ENCODE peak calls at places on chromosomes 13 and 19, in seven cellular contexts. One of them, this sample, is unnamed.

GRCh38 chr19:911197-912033 is 1.6 kb downstream of the R3HDM4 start:
- DNase-seq in mesenchymal stem cell: no peak
- DNase-seq in neuronal stem cell: no peak
- DNase-seq in H1: peak
- DNase-seq in IMR-90: no peak
- DNase-seq in H9: peak
- DNase-seq in mesendoderm: no peak
- DNase-seq in this sample: no peak

GRCh38 chr13:30045916-30046704 is 195.7 kb upstream of the UBL3 start:
- DNase-seq in mesenchymal stem cell: peak
- DNase-seq in neuronal stem cell: no peak
- DNase-seq in H1: peak
- DNase-seq in IMR-90: peak
- DNase-seq in H9: no peak
- DNase-seq in mesendoderm: no peak
- DNase-seq in this sample: peak

GRCh38 chr13:113119822-113120189 is 2.8 kb upstream of the F10 start:
- DNase-seq in mesenchymal stem cell: no peak
- DNase-seq in neuronal stem cell: no peak
- DNase-seq in H1: no peak
- DNase-seq in IMR-90: no peak
- DNase-seq in H9: no peak
- DNase-seq in mesendoderm: no peak
- DNase-seq in this sample: no peak

GRCh38 chr19:34145741-34146202 is 26.5 kb upstream of the LSM14A start:
- DNase-seq in mesenchymal stem cell: peak
- DNase-seq in neuronal stem cell: peak
- DNase-seq in H1: peak
- DNase-seq in IMR-90: peak
- DNase-seq in H9: peak
- DNase-seq in mesendoderm: peak
- DNase-seq in this sample: peak

GRCh38 chr19:39831679-39832078 is 2.3 kb downstream of the DYRK1B start:
- DNase-seq in mesenchymal stem cell: no peak
- DNase-seq in neuronal stem cell: no peak
- DNase-seq in H1: no peak
- DNase-seq in IMR-90: no peak
- DNase-seq in H9: no peak
- DNase-seq in mesendoderm: no peak
- DNase-seq in this sample: no peak

GRCh38 chr13:113935081-113935511 is 38.8 kb downstream of the C13orf46 start:
- DNase-seq in mesenchymal stem cell: no peak
- DNase-seq in neuronal stem cell: no peak
- DNase-seq in H1: peak
- DNase-seq in IMR-90: no peak
- DNase-seq in H9: peak
- DNase-seq in mesendoderm: no peak
- DNase-seq in this sample: no peak

GRCh38 chr13:43357435-43358065 is 334.2 kb downstream of the DNAJC15 start:
- DNase-seq in mesenchymal stem cell: no peak
- DNase-seq in neuronal stem cell: no peak
- DNase-seq in H1: no peak
- DNase-seq in IMR-90: no peak
- DNase-seq in H9: no peak
- DNase-seq in mesendoderm: no peak
- DNase-seq in this sample: no peak

GRCh38 chr13:28707629-28708427 is 10.9 kb downstream of the SLC46A3 start:
- DNase-seq in mesenchymal stem cell: peak
- DNase-seq in neuronal stem cell: no peak
- DNase-seq in H1: no peak
- DNase-seq in IMR-90: peak
- DNase-seq in H9: no peak
- DNase-seq in mesendoderm: no peak
- DNase-seq in this sample: peak

GRCh38 chr13:39401756-39402155 is 201.2 kb downstream of the LHFPL6 start:
- DNase-seq in mesenchymal stem cell: no peak
- DNase-seq in neuronal stem cell: no peak
- DNase-seq in H1: no peak
- DNase-seq in IMR-90: no peak
- DNase-seq in H9: no peak
- DNase-seq in mesendoderm: no peak
- DNase-seq in this sample: no peak

GRCh38 chr13:20475927-20476691 is 49.5 kb downstream of the CRYL1 start:
- DNase-seq in mesenchymal stem cell: no peak
- DNase-seq in neuronal stem cell: no peak
- DNase-seq in H1: no peak
- DNase-seq in IMR-90: no peak
- DNase-seq in H9: no peak
- DNase-seq in mesendoderm: peak
- DNase-seq in this sample: no peak

GRCh38 chr13:109274188-109274821 is 512.1 kb downstream of the IRS2 start:
- DNase-seq in mesenchymal stem cell: peak
- DNase-seq in neuronal stem cell: peak
- DNase-seq in H1: no peak
- DNase-seq in IMR-90: peak
- DNase-seq in H9: peak
- DNase-seq in mesendoderm: peak
- DNase-seq in this sample: peak

DNA sequence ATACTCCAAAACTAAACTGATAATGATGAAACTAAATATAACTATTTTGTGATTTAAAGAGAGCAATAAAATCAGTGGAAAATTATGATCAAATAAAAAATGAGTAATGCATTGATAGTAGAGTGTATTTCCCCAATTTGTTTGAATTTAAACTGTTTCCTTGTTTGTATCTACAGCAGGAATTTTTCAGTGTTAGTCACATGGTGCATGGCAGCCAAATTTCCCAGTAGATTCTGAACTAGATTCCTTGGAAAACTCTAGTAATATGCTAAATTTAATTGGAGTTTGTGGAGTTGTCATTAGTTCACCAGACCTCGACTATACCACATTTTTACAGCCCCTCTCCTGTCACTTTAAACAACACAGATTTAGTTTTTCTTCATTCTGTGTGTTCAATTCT is 156.2 kb downstream of the PCCA start:
- DNase-seq in mesenchymal stem cell: no peak
- DNase-seq in neuronal stem cell: no peak
- DNase-seq in H1: no peak
- DNase-seq in IMR-90: no peak
- DNase-seq in H9: no peak
- DNase-seq in mesendoderm: no peak
- DNase-seq in this sample: no peak
- H3K4ac ChIP-seq in mesenchymal stem cell: no peak
- H3K4ac ChIP-seq in neuronal stem cell: no peak
- H3K4ac ChIP-seq in H1: no peak
- H3K4ac ChIP-seq in IMR-90: no peak
- H3K4ac ChIP-seq in H9: no peak
- H3K4ac ChIP-seq in mesendoderm: no peak
- H3K4ac ChIP-seq in this sample: no peak

GRCh38 chr13:24130134-24130792 is 30.3 kb upstream of the SPATA13 start:
- DNase-seq in mesenchymal stem cell: peak
- DNase-seq in neuronal stem cell: no peak
- DNase-seq in H1: no peak
- DNase-seq in IMR-90: peak
- DNase-seq in H9: no peak
- DNase-seq in mesendoderm: no peak
- DNase-seq in this sample: no peak

GRCh38 chr13:24133396-24133795 is 27.1 kb upstream of the SPATA13 start:
- DNase-seq in mesenchymal stem cell: no peak
- DNase-seq in neuronal stem cell: no peak
- DNase-seq in H1: no peak
- DNase-seq in IMR-90: no peak
- DNase-seq in H9: no peak
- DNase-seq in mesendoderm: no peak
- DNase-seq in this sample: no peak

GRCh38 chr13:24128962-24129361 is 31.6 kb upstream of the SPATA13 start:
- DNase-seq in mesenchymal stem cell: no peak
- DNase-seq in neuronal stem cell: no peak
- DNase-seq in H1: no peak
- DNase-seq in IMR-90: no peak
- DNase-seq in H9: no peak
- DNase-seq in mesendoderm: no peak
- DNase-seq in this sample: no peak

GRCh38 chr13:24134772-24135171 is 25.7 kb upstream of the SPATA13 start:
- DNase-seq in mesenchymal stem cell: no peak
- DNase-seq in neuronal stem cell: no peak
- DNase-seq in H1: no peak
- DNase-seq in IMR-90: no peak
- DNase-seq in H9: no peak
- DNase-seq in mesendoderm: no peak
- DNase-seq in this sample: no peak

GRCh38 chr13:24131749-24132148 is 28.8 kb upstream of the SPATA13 start:
- DNase-seq in mesenchymal stem cell: no peak
- DNase-seq in neuronal stem cell: no peak
- DNase-seq in H1: no peak
- DNase-seq in IMR-90: no peak
- DNase-seq in H9: no peak
- DNase-seq in mesendoderm: no peak
- DNase-seq in this sample: no peak
- H3K4ac ChIP-seq in mesenchymal stem cell: no peak
- H3K4ac ChIP-seq in neuronal stem cell: no peak
- H3K4ac ChIP-seq in H1: no peak
- H3K4ac ChIP-seq in IMR-90: no peak
- H3K4ac ChIP-seq in H9: no peak
- H3K4ac ChIP-seq in mesendoderm: no peak
- H3K4ac ChIP-seq in this sample: no peak

DNA sequence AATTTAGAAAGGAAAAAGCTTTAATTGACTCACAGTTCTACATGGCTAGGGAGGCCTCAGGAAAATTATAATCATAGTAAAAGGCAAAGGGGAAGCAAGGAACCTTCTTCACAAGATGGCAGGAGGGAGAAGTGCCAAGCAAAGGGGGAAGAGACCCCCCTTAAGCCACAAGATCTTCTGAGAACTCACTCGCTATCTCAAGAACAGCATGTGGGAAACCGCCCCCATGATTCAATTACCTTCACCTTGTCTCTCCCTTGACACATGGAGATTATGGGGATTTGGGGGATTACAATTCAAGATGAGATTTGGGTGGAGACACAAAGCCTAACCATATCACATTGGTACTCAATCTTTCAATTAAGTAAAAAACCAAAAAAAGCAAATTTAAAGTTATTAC is 1778.7 kb upstream of the MIR17HG start:
- DNase-seq in mesenchymal stem cell: no peak
- DNase-seq in neuronal stem cell: no peak
- DNase-seq in H1: no peak
- DNase-seq in IMR-90: no peak
- DNase-seq in H9: no peak
- DNase-seq in mesendoderm: peak
- DNase-seq in this sample: no peak
- H3K4ac ChIP-seq in mesenchymal stem cell: no peak
- H3K4ac ChIP-seq in neuronal stem cell: no peak
- H3K4ac ChIP-seq in H1: no peak
- H3K4ac ChIP-seq in IMR-90: no peak
- H3K4ac ChIP-seq in H9: no peak
- H3K4ac ChIP-seq in mesendoderm: no peak
- H3K4ac ChIP-seq in this sample: no peak

GRCh38 chr13:75774176-75774575 is 138.0 kb downstream of the LMO7 start:
- DNase-seq in mesenchymal stem cell: no peak
- DNase-seq in neuronal stem cell: no peak
- DNase-seq in H1: no peak
- DNase-seq in IMR-90: peak
- DNase-seq in H9: no peak
- DNase-seq in mesendoderm: no peak
- DNase-seq in this sample: no peak

GRCh38 chr13:75769141-75769905 is 133.2 kb downstream of the LMO7 start:
- DNase-seq in mesenchymal stem cell: no peak
- DNase-seq in neuronal stem cell: no peak
- DNase-seq in H1: no peak
- DNase-seq in IMR-90: no peak
- DNase-seq in H9: no peak
- DNase-seq in mesendoderm: no peak
- DNase-seq in this sample: no peak

GRCh38 chr13:75770164-75771145 is 134.3 kb downstream of the LMO7 start:
- DNase-seq in mesenchymal stem cell: peak
- DNase-seq in neuronal stem cell: no peak
- DNase-seq in H1: no peak
- DNase-seq in IMR-90: peak
- DNase-seq in H9: no peak
- DNase-seq in mesendoderm: no peak
- DNase-seq in this sample: no peak

GRCh38 chr13:75776550-75776949 is 140.4 kb downstream of the LMO7 start:
- DNase-seq in mesenchymal stem cell: no peak
- DNase-seq in neuronal stem cell: no peak
- DNase-seq in H1: no peak
- DNase-seq in IMR-90: no peak
- DNase-seq in H9: no peak
- DNase-seq in mesendoderm: no peak
- DNase-seq in this sample: no peak

GRCh38 chr13:75771818-75772217 is 135.7 kb downstream of the LMO7 start:
- DNase-seq in mesenchymal stem cell: peak
- DNase-seq in neuronal stem cell: no peak
- DNase-seq in H1: no peak
- DNase-seq in IMR-90: peak
- DNase-seq in H9: no peak
- DNase-seq in mesendoderm: no peak
- DNase-seq in this sample: peak
- H3K4ac ChIP-seq in mesenchymal stem cell: no peak
- H3K4ac ChIP-seq in neuronal stem cell: no peak
- H3K4ac ChIP-seq in H1: no peak
- H3K4ac ChIP-seq in IMR-90: peak
- H3K4ac ChIP-seq in H9: no peak
- H3K4ac ChIP-seq in mesendoderm: no peak
- H3K4ac ChIP-seq in this sample: no peak

GRCh38 chr13:89880201-89880600 is 1467.3 kb upstream of the MIR17HG start:
- DNase-seq in mesenchymal stem cell: no peak
- DNase-seq in neuronal stem cell: no peak
- DNase-seq in H1: no peak
- DNase-seq in IMR-90: no peak
- DNase-seq in H9: no peak
- DNase-seq in mesendoderm: no peak
- DNase-seq in this sample: no peak
- H3K4ac ChIP-seq in mesenchymal stem cell: no peak
- H3K4ac ChIP-seq in neuronal stem cell: no peak
- H3K4ac ChIP-seq in H1: no peak
- H3K4ac ChIP-seq in IMR-90: no peak
- H3K4ac ChIP-seq in H9: no peak
- H3K4ac ChIP-seq in mesendoderm: no peak
- H3K4ac ChIP-seq in this sample: no peak

This sample was measured in trophoblast cell.